ENCODE peak calls at places on chromosome 17, in five cellular contexts. D, G, A, F and E are unnamed samples.

GRCh38 chr17:53134546-53134945 is 688.2 kb upstream of the KIF2B start:
- DNase-seq in A (no peak), G (no peak), F (no peak), D (no peak), E (no peak)

GRCh38 chr17:416293-417206 is 63.9 kb upstream of the RPH3AL start:
- DNase-seq in G (no peak), A (no peak), D (no peak), F (no peak), E (no peak)

GRCh38 chr17:56918916-56919315 is 5.1 kb upstream of the TRIM25 start:
- DNase-seq in F (peak), D (peak), A (no peak), G (no peak), E (no peak)

GRCh38 chr17:76549215-76549518 is 9.3 kb downstream of the PRCD start:
- DNase-seq in F (no peak), A (peak), G (no peak), D (no peak), E (no peak)

GRCh38 chr17:1312261-1312870 is 32.9 kb downstream of the TRARG1 start:
- DNase-seq in G (no peak), D (no peak), A (no peak), F (no peak), E (no peak)

GRCh38 chr17:61318684-61319098 is 81.0 kb upstream of the TBX2 start:
- DNase-seq in G (no peak), A (no peak), D (no peak), F (no peak), E (no peak)

GRCh38 chr17:31488264-31488981 is 96.9 kb downstream of the RAB11FIP4 start:
- DNase-seq in F (no peak), G (no peak), D (no peak), A (no peak), E (no peak)

GRCh38 chr17:55731586-55732250 is 9.1 kb upstream of the TMEM100 start:
- DNase-seq in D (peak), F (peak), A (peak), G (peak), E (no peak)

GRCh38 chr17:44367626-44368025 is 4.0 kb upstream of the FAM171A2 start:
- DNase-seq in A (no peak), G (no peak), F (no peak), D (no peak), E (no peak)

GRCh38 chr17:1010586-1010985 is 13.7 kb downstream of the TIMM22 start:
- DNase-seq in A (no peak), F (no peak), D (no peak), G (no peak), E (no peak)

GRCh38 chr17:2084129-2084765 is 29.3 kb downstream of the HIC1 start:
- DNase-seq in D (peak), A (peak), G (peak), F (peak), E (no peak)

GRCh38 chr17:732788-733720 is 658 bp downstream of the TLCD3A start:
- DNase-seq in G (peak), A (peak), D (peak), F (peak), E (no peak)

DNA sequence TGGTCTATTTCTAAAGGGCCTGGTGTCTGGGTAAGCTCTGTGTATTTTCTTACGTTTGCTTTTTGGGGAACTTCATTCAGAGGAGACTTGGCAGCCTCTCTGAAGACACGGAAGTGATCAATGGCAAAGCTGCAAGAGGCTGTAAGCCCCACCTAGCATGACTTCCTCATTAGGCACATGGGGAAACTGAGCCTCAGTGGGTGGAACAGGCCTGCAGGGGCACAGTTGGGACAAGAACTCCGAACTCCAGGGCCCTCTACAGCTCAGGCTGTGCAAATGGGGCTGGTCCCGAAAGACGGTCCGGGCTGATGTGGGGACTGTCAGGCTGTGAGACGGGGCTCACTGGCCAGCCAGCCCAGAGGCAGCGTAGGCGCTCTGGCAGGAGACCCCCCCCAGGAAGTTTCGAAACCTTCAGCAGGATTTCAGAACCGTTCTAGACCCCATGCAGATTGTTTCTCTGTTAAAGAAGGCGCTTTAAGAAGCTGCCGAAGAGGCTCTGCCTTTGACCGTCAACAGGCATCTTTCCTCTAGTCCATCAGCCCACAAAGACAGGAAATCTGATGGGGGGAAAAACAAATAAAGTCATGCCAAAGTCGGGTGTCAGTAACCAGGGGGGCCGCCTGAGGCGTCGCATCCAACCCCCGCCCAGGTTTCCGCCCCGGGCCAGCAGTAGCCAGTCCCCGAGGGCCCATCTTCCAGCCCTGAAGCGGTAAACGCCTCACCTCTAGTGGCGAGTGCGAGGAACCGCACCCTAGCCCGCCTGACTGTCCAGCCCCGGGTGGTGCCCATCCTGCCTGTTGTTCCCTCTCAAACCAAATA is 79.8 kb upstream of the TBC1D3K start:
- DNase-seq in D (peak), F (peak), A (peak), G (peak), E (peak)
- H3K4me3 ChIP-seq in D (no peak), F (no peak), A (peak), G (no peak), E (no peak)

GRCh38 chr17:50181601-50182345 is 16.0 kb downstream of the SGCA start:
- DNase-seq in F (peak), A (no peak), D (peak), G (no peak), E (no peak)
- TF ChIP-seq CTCF in F (peak), A (no peak), D (no peak), G (no peak), E (peak)

GRCh38 chr17:48023408-48024148 is 14.0 kb downstream of the COPZ2 start:
- DNase-seq in G (peak), D (peak), A (peak), F (peak), E (no peak)

GRCh38 chr17:48025040-48025903 is 12.3 kb downstream of the COPZ2 start:
- DNase-seq in D (peak), F (peak), A (peak), G (peak), E (peak)

GRCh38 chr17:48025904-48026502 is 11.6 kb downstream of the COPZ2 start:
- DNase-seq in A (no peak), G (peak), D (no peak), F (no peak), E (no peak)

GRCh38 chr17:48022906-48023305 is 14.7 kb downstream of the COPZ2 start:
- DNase-seq in D (no peak), F (no peak), G (no peak), A (no peak), E (no peak)

DNA sequence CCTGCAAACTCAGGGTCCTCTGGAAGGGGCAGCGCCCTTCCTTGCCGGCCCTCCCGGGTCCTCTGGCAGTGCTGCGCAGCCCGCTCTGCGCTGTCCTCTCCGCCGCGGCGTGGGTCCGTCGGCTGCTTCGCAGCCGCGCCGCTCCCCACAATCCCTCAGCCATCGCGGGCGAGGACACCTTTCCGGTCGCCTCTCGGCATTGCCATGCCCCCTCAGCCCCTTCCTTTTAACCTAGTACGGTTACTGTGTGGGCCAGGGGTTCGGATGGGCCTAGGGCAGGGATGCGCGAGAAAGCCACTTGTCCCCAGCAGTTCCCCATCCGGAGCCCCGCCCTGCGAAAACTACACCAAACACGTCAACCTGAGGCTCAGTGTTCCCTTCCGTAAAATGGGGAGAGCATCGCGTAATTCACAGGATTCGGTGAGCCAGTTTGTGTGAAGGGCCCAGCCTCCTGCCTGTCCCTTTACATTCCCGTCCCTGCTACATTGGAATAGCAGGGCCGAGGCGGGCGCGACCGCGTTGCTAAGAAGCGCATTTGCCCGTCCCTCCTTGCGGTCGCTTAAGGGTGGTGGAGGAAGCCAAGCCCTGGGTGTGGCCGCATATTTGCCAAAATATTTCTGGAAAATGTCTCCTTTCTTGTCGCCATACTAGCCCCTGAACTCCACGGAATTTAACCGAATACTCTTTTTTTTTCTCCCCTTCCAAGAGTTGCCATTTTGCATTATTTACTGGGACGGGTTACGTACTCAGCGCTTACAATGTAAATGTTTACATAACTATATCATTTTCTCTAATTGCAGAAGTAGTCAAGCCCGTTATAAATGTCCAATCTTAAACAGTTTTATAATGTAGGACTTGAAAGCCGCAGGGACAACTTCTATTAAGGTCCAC is 13.2 kb downstream of the COPZ2 start:
- DNase-seq in D (peak), A (peak), F (peak), G (peak), E (no peak)
- H3K4me3 ChIP-seq in D (peak), A (peak), F (peak), G (peak), E (peak)

DNA sequence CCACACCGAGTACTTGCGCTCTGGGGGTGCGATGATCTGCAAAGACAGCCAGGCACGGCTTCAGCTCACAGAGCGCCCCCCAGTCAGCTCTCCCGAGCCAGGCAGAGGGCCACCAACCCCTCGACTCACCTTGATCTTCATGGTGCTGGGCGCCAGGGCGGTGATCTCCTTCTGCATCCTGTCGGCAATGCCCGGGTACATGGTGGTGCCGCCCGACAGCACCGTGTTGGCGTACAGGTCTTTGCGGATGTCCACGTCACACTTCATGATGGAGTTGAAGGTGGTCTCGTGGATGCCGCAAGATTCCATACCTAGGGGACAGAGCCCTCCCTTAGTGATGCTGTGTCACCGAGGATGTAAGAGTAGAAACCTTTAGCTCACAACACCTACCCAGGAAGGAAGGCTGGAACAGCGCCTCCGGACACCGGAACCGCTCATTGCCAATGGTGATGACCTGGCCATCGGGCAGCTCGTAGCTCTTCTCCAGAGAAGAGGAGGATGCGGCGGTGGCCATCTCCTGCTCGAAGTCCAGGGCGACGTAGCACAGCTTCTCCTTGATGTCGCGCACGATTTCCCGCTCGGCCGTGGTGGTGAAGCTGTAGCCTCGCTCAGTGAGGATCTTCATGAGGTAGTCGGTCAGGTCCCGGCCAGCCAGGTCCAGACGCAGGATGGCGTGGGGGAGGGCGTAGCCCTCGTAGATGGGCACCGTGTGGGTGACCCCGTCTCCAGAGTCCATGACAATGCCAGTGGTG is 1.6 kb downstream of the ACTG1 start:
- DNase-seq in F (no peak), G (no peak), D (peak), A (no peak), E (no peak)
- TF ChIP-seq CTCF in F (no peak), G (no peak), D (no peak), A (no peak), E (no peak)

DNA sequence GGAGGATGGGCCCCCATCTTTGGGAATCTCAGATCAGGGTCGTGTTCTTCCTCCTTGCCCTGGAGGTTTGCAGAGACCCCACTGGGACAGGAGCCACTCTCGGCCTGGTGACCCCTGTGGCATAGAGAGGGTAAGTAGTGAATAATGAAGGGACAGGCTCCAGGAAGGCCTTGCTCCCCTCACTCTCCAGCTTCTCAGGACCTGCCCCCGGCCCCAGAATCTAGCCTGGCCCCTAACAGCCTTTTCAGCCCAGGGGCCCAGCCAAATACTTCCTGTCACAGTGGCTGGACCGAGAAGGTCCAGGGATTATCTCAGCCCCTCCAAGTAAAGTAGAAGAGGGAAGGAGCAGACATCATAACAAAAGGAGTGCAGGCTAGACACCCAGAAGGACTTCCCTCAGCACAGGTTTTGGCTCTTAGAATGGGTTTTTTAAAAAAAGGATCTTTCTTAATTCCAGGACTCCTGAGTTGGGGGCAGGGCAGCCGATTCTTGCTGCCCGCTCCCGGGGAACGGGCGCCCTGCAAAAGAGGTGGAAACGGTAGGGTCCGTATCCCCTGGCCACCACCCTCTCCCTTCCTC is 637 bp upstream of the NXPH3 start:
- DNase-seq in F (no peak), D (no peak), A (no peak), G (no peak), E (no peak)
- H3K4me3 ChIP-seq in F (peak), D (peak), A (peak), G (peak), E (no peak)